ENCODE peak calls at places on chromosomes 2 and 18, in five cellular contexts. K is WERI-Rb-1; H is coronary artery; U is CD8-positive, alpha-beta T cell; Y is AG04450. I is an unnamed sample.

GRCh38 chr2:239396881-239397681 is 3.7 kb downstream of the HDAC4 start:
- DNase-seq in K (no peak), H (peak), U (peak), Y (no peak), I (no peak)

GRCh38 chr2:193428336-193428818 is 1233.6 kb upstream of the TMEFF2 start:
- DNase-seq in K (peak), H (no peak), U (no peak), Y (no peak), I (no peak)

GRCh38 chr18:10463096-10463495 is 8.7 kb downstream of the APCDD1 start:
- DNase-seq in K (no peak), H (no peak), U (no peak), Y (no peak), I (no peak)

GRCh38 chr18:69787825-69788547 is 159.7 kb downstream of the CD226 start:
- DNase-seq in K (no peak), H (no peak), U (no peak), Y (peak), I (no peak)

GRCh38 chr2:64836566-64836965 is 152.6 kb upstream of the SLC1A4 start:
- DNase-seq in K (no peak), H (no peak), U (no peak), Y (no peak), I (no peak)

GRCh38 chr2:100580474-100581264 is 17.9 kb downstream of the PDCL3 start:
- DNase-seq in K (no peak), H (no peak), U (peak), Y (no peak), I (no peak)

GRCh38 chr18:22052405-22053105 is 116.8 kb upstream of the GATA6 start:
- DNase-seq in K (no peak), H (no peak), U (no peak), Y (no peak), I (no peak)

GRCh38 chr2:83103602-83104001 is 1355.5 kb downstream of the SUCLG1 start:
- DNase-seq in K (no peak), H (no peak), U (no peak), Y (peak), I (no peak)

GRCh38 chr2:39723946-39724827 is 54.9 kb downstream of the THUMPD2 start:
- DNase-seq in K (no peak), H (no peak), U (no peak), Y (no peak), I (no peak)

GRCh38 chr18:36325846-36326245 is 28.3 kb downstream of the FHOD3 start:
- DNase-seq in K (no peak), H (peak), U (no peak), Y (no peak), I (no peak)

GRCh38 chr2:207161247-207161646 is 4.5 kb downstream of the KLF7 start:
- DNase-seq in K (no peak), H (no peak), U (no peak), Y (no peak), I (no peak)

GRCh38 chr2:241609859-241610793 is 26.8 kb downstream of the THAP4 start:
- DNase-seq in K (no peak), H (peak), U (peak), Y (peak), I (peak)

GRCh38 chr2:188158337-188159100 is 133.2 kb upstream of the GULP1 start:
- DNase-seq in K (no peak), H (no peak), U (no peak), Y (no peak), I (no peak)

GRCh38 chr18:49560277-49561126 is 1.4 kb upstream of the LIPG start:
- DNase-seq in K (no peak), H (no peak), U (no peak), Y (no peak), I (no peak)

GRCh38 chr2:158060862-158061435 is 40.7 kb upstream of the UPP2 start:
- DNase-seq in K (no peak), H (no peak), U (no peak), Y (no peak), I (no peak)

GRCh38 chr2:157492189-157492773 is 48.4 kb upstream of the CYTIP start:
- DNase-seq in K (peak), H (no peak), U (peak), Y (peak), I (peak)

GRCh38 chr2:155218945-155219344 is 520.5 kb downstream of the KCNJ3 start:
- DNase-seq in K (no peak), H (no peak), U (no peak), Y (no peak), I (no peak)

GRCh38 chr2:162676515-162676914 is 162.1 kb downstream of the KCNH7 start:
- DNase-seq in K (no peak), H (no peak), U (no peak), Y (no peak), I (no peak)

GRCh38 chr18:62751977-62752376 is 36.6 kb downstream of the PHLPP1 start:
- DNase-seq in K (no peak), H (no peak), U (no peak), Y (no peak), I (no peak)

GRCh38 chr2:153986488-153987229 is 114.9 kb downstream of the GALNT13 start:
- DNase-seq in K (no peak), H (no peak), U (no peak), Y (no peak), I (no peak)

GRCh38 chr2:78546843-78547242 is 478.7 kb upstream of the REG3G start:
- DNase-seq in K (peak), H (no peak), U (no peak), Y (no peak), I (no peak)

GRCh38 chr2:78540255-78540654 is 485.2 kb upstream of the REG3G start:
- DNase-seq in K (no peak), H (no peak), U (no peak), Y (no peak), I (no peak)

GRCh38 chr2:78541088-78541450 is 484.4 kb upstream of the REG3G start:
- DNase-seq in K (no peak), H (no peak), U (no peak), Y (no peak), I (no peak)

DNA sequence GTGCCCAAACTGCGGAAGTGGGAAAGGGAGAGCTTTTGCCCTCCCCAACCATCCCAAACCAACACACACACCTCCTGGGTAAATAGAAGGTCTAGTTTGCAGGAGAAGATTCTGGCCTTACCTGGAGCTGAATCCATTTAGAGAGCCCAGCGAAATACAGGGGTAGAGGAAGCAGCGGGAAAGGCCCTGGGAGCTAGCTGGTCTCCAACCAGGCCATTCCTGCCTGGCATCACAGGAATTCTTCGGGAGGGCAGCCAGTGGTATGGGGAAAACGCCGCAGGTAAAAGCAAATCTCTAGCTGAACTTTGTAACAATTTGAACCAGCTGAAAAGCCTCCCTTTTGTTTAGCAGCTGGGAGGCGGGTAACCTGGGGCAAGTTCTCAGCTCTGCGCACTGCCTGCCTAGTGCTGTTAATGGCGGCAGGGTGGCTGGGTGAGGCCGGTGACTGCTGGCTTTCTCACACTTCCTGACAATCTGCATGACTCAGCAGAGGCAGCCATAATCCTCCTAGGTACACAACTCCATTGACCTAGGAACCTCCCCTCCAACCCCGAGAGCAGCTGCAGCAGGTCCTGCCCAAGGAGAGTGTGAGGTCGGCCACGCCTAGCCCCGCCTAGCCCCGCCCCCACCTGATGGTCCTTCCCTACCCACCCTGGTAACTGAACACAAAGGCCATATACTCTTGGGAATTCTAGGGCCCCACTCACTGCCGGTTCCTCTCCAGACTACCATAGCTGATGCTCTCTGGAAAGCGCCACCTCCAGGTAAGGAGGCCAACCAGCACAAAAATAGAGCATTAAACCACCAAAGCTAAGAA is 483.8 kb upstream of the REG3G start:
- DNase-seq in K (no peak), H (no peak), U (no peak), Y (no peak), I (no peak)
- H3K27ac ChIP-seq in K (no peak), H (no peak), U (no peak), Y (no peak), I (no peak)

DNA sequence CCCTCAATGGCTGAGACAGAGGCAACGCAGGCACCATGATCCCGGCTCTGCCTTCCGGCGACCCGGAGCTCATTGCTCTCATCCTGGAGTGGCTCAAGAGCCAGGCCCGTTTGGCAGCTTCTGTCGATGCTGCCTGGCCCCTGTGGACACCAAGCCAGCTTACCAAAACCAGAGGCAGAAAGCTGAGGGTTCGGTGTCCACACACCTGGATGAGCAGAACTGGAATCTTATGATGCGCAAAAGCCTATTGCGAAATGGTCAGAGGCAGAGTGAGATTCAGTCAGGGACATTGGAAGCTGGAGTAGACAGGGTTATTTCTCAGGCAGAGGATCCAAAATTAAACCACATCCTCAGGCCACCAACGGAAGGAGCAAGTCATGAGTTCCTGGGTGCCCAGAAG is 34.9 kb upstream of the TGIF1 start:
- DNase-seq in K (no peak), H (no peak), U (no peak), Y (no peak), I (no peak)
- H3K4me3 ChIP-seq in K (no peak), H (no peak), U (no peak), Y (no peak), I (no peak)

DNA sequence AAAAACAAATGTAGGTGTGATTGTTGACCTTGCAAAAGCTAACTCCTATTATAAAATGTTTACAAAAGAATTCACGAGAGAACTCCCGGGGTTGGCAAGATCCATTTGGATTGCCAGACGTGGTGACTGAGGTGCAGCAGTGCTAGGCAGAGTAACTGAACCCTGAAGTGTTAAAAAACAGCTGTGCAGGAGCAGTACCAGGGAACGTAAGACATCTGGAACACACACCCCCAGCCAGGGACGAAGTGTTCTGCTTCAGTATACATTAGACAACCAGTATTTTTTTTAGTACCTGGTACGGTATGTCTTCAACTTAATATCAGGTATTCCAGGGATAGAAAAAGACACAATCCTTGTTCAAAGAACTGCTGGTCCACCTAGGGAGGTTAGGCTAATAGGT is 272.1 kb upstream of the EPAS1 start:
- DNase-seq in K (no peak), H (no peak), U (no peak), Y (no peak), I (no peak)
- H3K27ac ChIP-seq in K (peak), H (no peak), U (no peak), Y (no peak), I (no peak)

GRCh38 chr18:3649135-3649558 is 199.2 kb downstream of the TGIF1 start:
- DNase-seq in K (no peak), H (no peak), U (no peak), Y (no peak), I (no peak)
- H3K4me3 ChIP-seq in K (no peak), H (no peak), U (no peak), Y (no peak), I (no peak)